ENCODE peak calls at places on chromosomes 6 and 20, in nine cellular contexts. A is activated naive CD4-positive, alpha-beta T cell treated with anti-CD3 and anti-CD28 coated beads, Interleukin-2, amount 50 U/mL, for 16 hours; L is NAMALWA; F is uterus; S is C1 segment of cervical spinal cord; U is GM13976; D is NCI-H1436; Z is retina; C is activated CD4-positive, alpha-beta T cell treated with anti-CD3 and anti-CD28 coated beads for 48 hours. I is an unnamed sample.

GRCh38 chr6:67629268-67629667 is 1005.8 kb upstream of the ADGRB3 start:
- DNase-seq in Z (no peak), L (no peak), A (no peak), U (no peak), S (no peak), D (no peak), C (no peak), F (no peak), I (no peak)

GRCh38 chr20:57009775-57010174 is 256.7 kb downstream of the BMP7 start:
- DNase-seq in Z (no peak), A (no peak), S (no peak), U (no peak), D (no peak), F (no peak), L (no peak), C (no peak), I (no peak)

GRCh38 chr20:19466204-19466928 is 253.9 kb downstream of the SLC24A3 start:
- DNase-seq in U (no peak), L (no peak), A (no peak), S (no peak), C (no peak), F (no peak), D (no peak), Z (peak; percentile 45), I (no peak)

GRCh38 chr20:8646026-8646425 is 422.9 kb upstream of the PLCB4 start:
- DNase-seq in C (no peak), F (no peak), U (no peak), D (no peak), A (no peak), L (no peak), Z (no peak), S (no peak), I (peak; percentile 84)

GRCh38 chr6:157710604-157711003 is 112.4 kb upstream of the SNX9 start:
- DNase-seq in C (no peak), A (no peak), Z (no peak), S (no peak), D (no peak), U (no peak), F (no peak), L (no peak), I (no peak)

GRCh38 chr20:17651761-17652388 is 30.2 kb downstream of the RRBP1 start:
- DNase-seq in A (no peak), D (no peak), S (no peak), U (peak; percentile 38), L (no peak), F (peak; percentile 13), C (no peak), Z (no peak), I (no peak)

GRCh38 chr6:108809211-108809610 is 39.0 kb upstream of the ARMC2 start:
- DNase-seq in D (no peak), U (no peak), S (no peak), F (no peak), L (no peak), C (no peak), A (no peak), Z (no peak), I (no peak)

GRCh38 chr6:72321741-72322140 is 300.1 kb upstream of the KCNQ5 start:
- DNase-seq in L (no peak), U (no peak), C (no peak), F (no peak), D (no peak), Z (no peak), S (no peak), A (no peak), I (no peak)

GRCh38 chr6:162467679-162468078 is 259.9 kb downstream of the PRKN start:
- DNase-seq in A (no peak), U (no peak), L (no peak), C (no peak), S (no peak), D (no peak), Z (no peak), F (no peak), I (no peak)

GRCh38 chr6:70124882-70125535 is 177.9 kb downstream of the COL9A1 start:
- DNase-seq in Z (peak; percentile 22), F (no peak), L (no peak), C (no peak), U (no peak), S (no peak), A (no peak), D (no peak), I (no peak)

GRCh38 chr20:12982098-12982497 is 26.7 kb upstream of the SPTLC3 start:
- DNase-seq in U (no peak), S (no peak), C (no peak), F (no peak), A (no peak), L (no peak), Z (no peak), D (no peak), I (no peak)

GRCh38 chr6:96943535-96943934 is 19.0 kb downstream of the KLHL32 start:
- DNase-seq in D (no peak), S (no peak), Z (no peak), A (no peak), U (no peak), L (no peak), C (no peak), F (no peak), I (no peak)

GRCh38 chr6:9405369-9405768 is 970.0 kb upstream of the SLC35B3 start:
- DNase-seq in L (no peak), D (no peak), C (no peak), F (no peak), Z (no peak), S (no peak), A (no peak), U (no peak), I (no peak)

GRCh38 chr6:115545410-115545986 is 515.2 kb downstream of the FRK start:
- DNase-seq in C (no peak), F (peak; percentile 8), A (no peak), D (no peak), L (no peak), Z (no peak), U (no peak), S (no peak), I (no peak)

GRCh38 chr20:1002682-1003561 is 811 bp upstream of the RSPO4 start:
- DNase-seq in F (no peak), D (no peak), S (no peak), Z (peak; percentile 35), A (no peak), U (no peak), L (no peak), C (no peak), I (no peak)

GRCh38 chr6:44561062-44561591 is 173.6 kb downstream of the CDC5L start:
- DNase-seq in A (no peak), C (no peak), L (no peak), U (peak; percentile 56), Z (peak; percentile 57), S (no peak), F (no peak), D (no peak), I (no peak)

I was measured in glomerular endothelial cell.